ENCODE peak calls at places on chromosome 19, in seven cellular contexts. P is mammary epithelial cell, A is keratinocyte, Y is IMR-90, N is K562, M is PC-9, X is neural progenitor cell. Z is an unnamed sample.

GRCh38 chr19:14433454-14434156 is 499 bp downstream of the PKN1 start:
- DNase-seq in P (no peak), A (no peak), Y (no peak), N (no peak), M (peak; percentile 58), X (peak; percentile 48), Z (peak; percentile 48)

GRCh38 chr19:3208317-3209207 is 15.9 kb upstream of the CELF5 start:
- DNase-seq in P (no peak), A (no peak), Y (no peak), N (no peak), M (no peak), X (no peak), Z (no peak)

GRCh38 chr19:13086341-13086740 is 16.3 kb downstream of the LYL1 start:
- DNase-seq in P (no peak), A (no peak), Y (no peak), N (no peak), M (no peak), X (no peak), Z (no peak)

GRCh38 chr19:34217952-34218817 is 36.2 kb upstream of the GARRE1 start:
- DNase-seq in P (peak; percentile 89), A (no peak), Y (peak; percentile 98), N (peak; percentile 84), M (peak; percentile 77), X (no peak), Z (peak; percentile 78)

GRCh38 chr19:11296264-11296663 is 304 bp downstream of the TSPAN16 start:
- DNase-seq in P (no peak), A (no peak), Y (no peak), N (no peak), M (no peak), X (no peak), Z (no peak)

GRCh38 chr19:35369522-35369921 is 1.3 kb upstream of the GPR42 start:
- DNase-seq in P (no peak), A (no peak), Y (no peak), N (no peak), M (no peak), X (no peak), Z (no peak)

GRCh38 chr19:52451241-52451640 is 2.1 kb upstream of the ZNF578 start:
- DNase-seq in P (no peak), A (no peak), Y (no peak), N (no peak), M (no peak), X (no peak), Z (no peak)

GRCh38 chr19:39398297-39398864 is 7.2 kb downstream of the MED29 start:
- DNase-seq in P (peak; percentile 88), A (no peak), Y (peak; percentile 84), N (peak; percentile 77), M (peak; percentile 56), X (no peak), Z (no peak)

GRCh38 chr19:18399008-18399407 is 1.6 kb upstream of the LRRC25 start:
- DNase-seq in P (peak; percentile 42), A (no peak), Y (peak; percentile 87), N (no peak), M (peak; percentile 66), X (no peak), Z (no peak)

GRCh38 chr19:33419763-33420080 is 46.2 kb downstream of the CEBPG start:
- DNase-seq in P (no peak), A (no peak), Y (no peak), N (no peak), M (no peak), X (peak; percentile 88), Z (no peak)

GRCh38 chr19:49097453-49098288 is 12.4 kb downstream of the SNRNP70 start:
- DNase-seq in P (peak; percentile 67), A (peak; percentile 50), Y (peak; percentile 72), N (peak; percentile 86), M (peak; percentile 75), X (peak; percentile 78), Z (peak; percentile 87)

GRCh38 chr19:49456351-49456750 is 3.3 kb downstream of the ALDH16A1 start:
- DNase-seq in P (no peak), A (no peak), Y (no peak), N (no peak), M (no peak), X (no peak), Z (no peak)

GRCh38 chr19:49887037-49887652 is 9.5 kb downstream of the IL4I1 start:
- DNase-seq in P (no peak), A (no peak), Y (no peak), N (no peak), M (no peak), X (no peak), Z (no peak)

GRCh38 chr19:10660346-10660745 is 6.2 kb downstream of the ILF3 start:
- DNase-seq in P (no peak), A (no peak), Y (no peak), N (no peak), M (no peak), X (no peak), Z (no peak)

GRCh38 chr19:10395436-10395835 is 7.9 kb downstream of the CDC37 start:
- DNase-seq in P (no peak), A (no peak), Y (no peak), N (no peak), M (no peak), X (no peak), Z (no peak)

GRCh38 chr19:8610041-8610927 is at the start of gene ADAMTS10:
- DNase-seq in P (no peak), A (no peak), Y (peak; percentile 43), N (no peak), M (no peak), X (peak; percentile 74), Z (peak; percentile 70)

GRCh38 chr19:23440207-23440606 is 44.9 kb upstream of the ZNF91 start:
- DNase-seq in P (no peak), A (no peak), Y (no peak), N (peak; percentile 27), M (no peak), X (no peak), Z (no peak)

GRCh38 chr19:48296963-48297734 is 27.3 kb downstream of the ZNF114 start:
- DNase-seq in P (no peak), A (no peak), Y (no peak), N (no peak), M (no peak), X (no peak), Z (no peak)

GRCh38 chr19:38263696-38264485 is 482 bp upstream of the SPINT2 start:
- DNase-seq in P (peak; percentile 95), A (no peak), Y (peak; percentile 45), N (no peak), M (peak; percentile 99), X (no peak), Z (no peak)

GRCh38 chr19:32875428-32875827 is 5.9 kb upstream of the SLC7A9 start:
- DNase-seq in P (no peak), A (no peak), Y (no peak), N (no peak), M (no peak), X (peak; percentile 54), Z (no peak)

DNA sequence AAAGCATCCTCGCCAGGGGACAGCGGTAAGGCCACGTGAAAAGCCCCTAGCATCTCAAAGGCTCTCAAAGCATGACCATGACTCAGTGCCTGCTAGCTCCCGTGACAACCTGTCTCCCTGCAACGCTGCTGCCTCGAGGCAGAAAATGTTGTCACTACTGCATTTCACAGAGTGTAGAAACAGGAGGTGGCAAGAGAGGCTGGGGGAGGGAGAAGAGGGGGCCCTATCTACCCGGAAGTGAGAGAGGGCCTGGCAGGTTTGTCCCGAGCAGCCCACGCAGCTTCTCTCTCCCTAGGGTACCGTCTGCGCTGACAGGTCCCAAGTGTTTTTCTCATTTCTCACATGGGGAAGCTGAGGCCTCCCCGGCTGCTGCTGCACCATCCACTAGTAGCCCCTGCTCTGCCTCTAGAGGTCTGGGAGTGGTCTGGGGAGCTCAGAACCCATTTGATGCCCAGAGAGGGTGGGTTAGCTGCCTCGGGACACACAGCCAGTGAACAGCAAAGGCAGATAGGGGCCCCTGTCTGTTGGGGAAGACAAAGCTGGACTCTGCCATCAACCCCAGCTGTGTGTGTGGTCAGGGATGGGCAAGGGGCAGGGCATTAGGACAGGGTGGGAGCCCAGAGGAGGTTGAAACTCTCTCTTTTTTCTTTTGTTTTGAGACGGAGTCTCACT is 3.7 kb downstream of the TINCR start:
- DNase-seq in P (peak; percentile 77), A (no peak), Y (peak; percentile 37), N (peak; percentile 27), M (peak; percentile 51), X (no peak), Z (no peak)
- H2AFZ ChIP-seq in P (peak overlapping the region; percentile 11), A (no peak overlapping the region), Y (no peak overlapping the region), N (no peak overlapping the region), M (no peak overlapping the region), X (no peak overlapping the region), Z (no peak overlapping the region)

GRCh38 chr19:45780448-45781281 is 1.6 kb downstream of the DMPK start:
- DNase-seq in P (no peak), A (no peak), Y (no peak), N (peak; percentile 45), M (no peak), X (no peak), Z (no peak)

GRCh38 chr19:45778010-45778671 is 4.1 kb downstream of the DMPK start:
- DNase-seq in P (no peak), A (no peak), Y (no peak), N (no peak), M (no peak), X (no peak), Z (no peak)

GRCh38 chr19:45781282-45782161 is 768 bp downstream of the DMPK start:
- DNase-seq in P (peak; percentile 66), A (no peak), Y (no peak), N (no peak), M (peak; percentile 89), X (no peak), Z (no peak)

GRCh38 chr19:45779231-45780145 is 2.8 kb downstream of the DMPK start:
- DNase-seq in P (peak; percentile 73), A (no peak), Y (no peak), N (peak; percentile 96), M (no peak), X (peak; percentile 96), Z (peak; percentile 30)

DNA sequence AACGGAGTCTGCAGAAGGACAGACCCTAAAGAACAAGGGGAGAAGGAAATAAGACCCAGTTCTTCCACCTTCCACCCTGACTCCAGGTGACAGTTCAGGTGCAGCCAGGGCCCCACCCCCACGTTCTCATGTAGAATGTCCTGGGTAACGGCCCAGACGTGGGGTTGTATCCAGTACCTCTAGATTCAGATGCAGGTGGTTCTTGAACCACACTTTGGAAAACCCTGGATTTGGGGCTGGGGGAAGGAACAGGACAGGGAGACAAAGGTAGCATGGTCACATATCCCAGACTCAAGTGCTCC is 2.2 kb downstream of the DMPK start:
- DNase-seq in P (no peak), A (no peak), Y (no peak), N (no peak), M (no peak), X (no peak), Z (no peak)
- H3K4me3 ChIP-seq in P (no peak overlapping the region), A (no peak overlapping the region), Y (no peak overlapping the region), N (no peak overlapping the region), M (no peak overlapping the region), X (peak overlapping the region; percentile 47), Z (no peak overlapping the region)

GRCh38 chr19:43658001-43658400 is 12.0 kb downstream of the PLAUR start:
- DNase-seq in P (no peak), A (no peak), Y (no peak), N (no peak), M (no peak), X (no peak), Z (no peak)
- H3K27ac ChIP-seq in P (no peak overlapping the region), A (no peak overlapping the region), Y (no peak overlapping the region), N (no peak overlapping the region), M (no peak overlapping the region), X (no peak overlapping the region), Z (no peak overlapping the region)

DNA sequence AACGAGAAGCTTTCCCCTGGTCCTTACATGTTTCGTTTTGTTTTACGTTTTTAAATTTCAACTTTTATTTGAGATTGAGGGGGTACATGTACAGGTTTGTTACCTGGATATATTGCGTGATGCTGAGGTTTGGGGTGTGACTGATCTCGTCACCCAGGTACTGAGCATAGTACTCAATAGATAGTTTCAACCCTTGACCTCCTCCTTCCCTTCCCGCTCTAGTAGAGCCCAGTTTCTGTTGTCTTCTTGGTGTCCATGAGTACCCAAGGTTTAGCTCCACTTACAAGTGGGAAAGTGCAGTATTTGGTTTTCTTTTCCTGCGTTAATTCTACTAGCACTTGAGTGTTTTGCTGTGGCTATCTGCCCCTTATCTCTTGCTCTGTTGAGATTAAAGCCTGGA is 47.1 kb downstream of the ARHGEF18 start:
- DNase-seq in P (peak; percentile 41), A (no peak), Y (no peak), N (peak; percentile 5), M (no peak), X (no peak), Z (no peak)
- H2AFZ ChIP-seq in P (peak overlapping the region; percentile 89), A (no peak overlapping the region), Y (no peak overlapping the region), N (no peak overlapping the region), M (peak overlapping the region; percentile 76), X (no peak overlapping the region), Z (no peak overlapping the region)

Z was measured in DND-41.